ENCODE peak calls at places on chromosomes 12 and 14, in four cellular contexts. K is mesendoderm, Y is heart left ventricle, C is endodermal cell. R is an unnamed sample. For H3K4me1, the result is how much of the 10 kb centered on the place peaks cover.

GRCh38 chr12:50050410-50051280 is 6.8 kb upstream of the ASIC1 start:
- DNase-seq in K (peak), Y (peak), C (peak), R (peak)

GRCh38 chr14:37279818-37280217 is 82.1 kb downstream of the MIPOL1 start:
- DNase-seq in K (no peak), Y (no peak), C (no peak), R (no peak)

GRCh38 chr14:88032373-88032772 is 27.4 kb downstream of the GPR65 start:
- DNase-seq in K (no peak), Y (no peak), C (no peak), R (no peak)

GRCh38 chr12:29589271-29589670 is 91.8 kb upstream of the OVCH1 start:
- DNase-seq in K (no peak), Y (no peak), C (no peak), R (no peak)

GRCh38 chr12:49417558-49417957 is 50.3 kb downstream of the SPATS2 start:
- DNase-seq in K (no peak), Y (no peak), C (no peak), R (no peak)

GRCh38 chr14:79376557-79376956 is 834.7 kb downstream of the DIO2 start:
- DNase-seq in K (no peak), Y (no peak), C (no peak), R (no peak)

GRCh38 chr14:101823511-101824120 is 62.1 kb downstream of the PPP2R5C start:
- DNase-seq in K (no peak), Y (no peak), C (no peak), R (no peak)

GRCh38 chr12:125013816-125014442 is 20.5 kb downstream of the BRI3BP start:
- DNase-seq in K (no peak), Y (no peak), C (peak), R (no peak)

GRCh38 chr12:121175383-121176119 is 34.4 kb upstream of the P2RX4 start:
- DNase-seq in K (no peak), Y (peak), C (no peak), R (no peak)

GRCh38 chr14:94171208-94171607 is 2.9 kb upstream of the PPP4R4 start:
- DNase-seq in K (no peak), Y (no peak), C (no peak), R (no peak)

GRCh38 chr12:111638576-111638975 is 39.5 kb upstream of the ATXN2 start:
- DNase-seq in K (no peak), Y (no peak), C (no peak), R (no peak)

GRCh38 chr12:120115692-120116442 is 686 bp downstream of the RAB35 start:
- DNase-seq in K (peak), Y (no peak), C (peak), R (peak)

GRCh38 chr12:6224550-6224949 is 24.4 kb downstream of the CD9 start:
- DNase-seq in K (no peak), Y (no peak), C (no peak), R (peak)

GRCh38 chr14:78086342-78086741 is 83.8 kb upstream of the NRXN3 start:
- DNase-seq in K (no peak), Y (no peak), C (peak), R (no peak)

GRCh38 chr12:21615441-21615840 is 10.8 kb upstream of the GYS2 start:
- DNase-seq in K (no peak), Y (no peak), C (no peak), R (no peak)

GRCh38 chr12:4228122-4228580 is 45.4 kb upstream of the CCND2 start:
- DNase-seq in K (peak), Y (no peak), C (peak), R (no peak)

GRCh38 chr12:48454675-48455074 is 17.7 kb upstream of the ANP32D start:
- DNase-seq in K (peak), Y (no peak), C (no peak), R (no peak)

GRCh38 chr14:72894623-72895378 is 900 bp upstream of the DPF3 start:
- DNase-seq in K (peak), Y (peak), C (peak), R (peak)

GRCh38 chr12:118052324-118053070 is 8.5 kb downstream of the WSB2 start:
- DNase-seq in K (peak), Y (peak), C (peak), R (peak)

GRCh38 chr14:33906968-33907367 is 43.9 kb downstream of the EGLN3 start:
- DNase-seq in K (no peak), Y (no peak), C (no peak), R (no peak)

GRCh38 chr14:99971929-99972747 is 93.1 kb upstream of the EVL start:
- DNase-seq in K (no peak), Y (no peak), C (peak), R (peak)

GRCh38 chr14:85010186-85010585 is 519.8 kb upstream of the FLRT2 start:
- DNase-seq in K (no peak), Y (no peak), C (no peak), R (no peak)

GRCh38 chr14:105299654-105300541 is 903 bp downstream of the BRF1 start:
- DNase-seq in K (no peak), Y (peak), C (no peak), R (peak)

GRCh38 chr12:124517260-124518050 is 50.0 kb downstream of the NCOR2 start:
- DNase-seq in K (no peak), Y (peak), C (no peak), R (peak)

GRCh38 chr14:101600891-101601602 is 39.8 kb downstream of the DIO3 start:
- DNase-seq in K (no peak), Y (no peak), C (peak), R (peak)

GRCh38 chr14:30214456-30215090 is 286.9 kb upstream of the PRKD1 start:
- DNase-seq in K (peak), Y (no peak), C (peak), R (no peak)

GRCh38 chr12:28161697-28162096 is 28.6 kb upstream of the CCDC91 start:
- DNase-seq in K (no peak), Y (no peak), C (no peak), R (no peak)

GRCh38 chr12:15701721-15702156 is 87.4 kb downstream of the EPS8 start:
- DNase-seq in K (no peak), Y (no peak), C (no peak), R (no peak)

GRCh38 chr12:15701212-15701611 is 88.0 kb downstream of the EPS8 start:
- DNase-seq in K (no peak), Y (no peak), C (no peak), R (no peak)

GRCh38 chr12:15698377-15698867 is 90.8 kb downstream of the EPS8 start:
- DNase-seq in K (no peak), Y (no peak), C (no peak), R (no peak)

GRCh38 chr12:15699886-15700285 is 89.3 kb downstream of the EPS8 start:
- DNase-seq in K (no peak), Y (no peak), C (no peak), R (no peak)

DNA sequence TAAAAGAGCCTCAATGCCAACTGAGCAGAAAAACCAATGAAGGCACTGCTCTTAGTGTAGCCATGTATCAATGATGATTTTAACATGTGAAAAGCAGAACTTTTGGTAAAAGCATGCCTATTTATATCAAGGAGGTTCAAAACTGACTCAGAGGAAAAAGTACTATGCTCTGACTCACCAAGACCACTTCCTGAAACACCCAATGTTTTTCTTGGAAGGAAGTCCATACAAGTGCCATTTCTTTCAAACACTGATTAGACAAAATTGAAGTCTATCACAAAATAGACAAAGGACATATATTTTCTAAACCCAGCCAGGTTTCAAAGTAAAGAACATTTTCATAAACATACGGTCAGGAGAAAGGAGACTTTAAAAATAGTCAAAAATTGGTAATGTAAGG is 88.6 kb downstream of the EPS8 start:
- DNase-seq in K (no peak), Y (no peak), C (no peak), R (no peak)
- H3K4me1 ChIP-seq in K (under half), Y (under half), C (under half), R (under half)

DNA sequence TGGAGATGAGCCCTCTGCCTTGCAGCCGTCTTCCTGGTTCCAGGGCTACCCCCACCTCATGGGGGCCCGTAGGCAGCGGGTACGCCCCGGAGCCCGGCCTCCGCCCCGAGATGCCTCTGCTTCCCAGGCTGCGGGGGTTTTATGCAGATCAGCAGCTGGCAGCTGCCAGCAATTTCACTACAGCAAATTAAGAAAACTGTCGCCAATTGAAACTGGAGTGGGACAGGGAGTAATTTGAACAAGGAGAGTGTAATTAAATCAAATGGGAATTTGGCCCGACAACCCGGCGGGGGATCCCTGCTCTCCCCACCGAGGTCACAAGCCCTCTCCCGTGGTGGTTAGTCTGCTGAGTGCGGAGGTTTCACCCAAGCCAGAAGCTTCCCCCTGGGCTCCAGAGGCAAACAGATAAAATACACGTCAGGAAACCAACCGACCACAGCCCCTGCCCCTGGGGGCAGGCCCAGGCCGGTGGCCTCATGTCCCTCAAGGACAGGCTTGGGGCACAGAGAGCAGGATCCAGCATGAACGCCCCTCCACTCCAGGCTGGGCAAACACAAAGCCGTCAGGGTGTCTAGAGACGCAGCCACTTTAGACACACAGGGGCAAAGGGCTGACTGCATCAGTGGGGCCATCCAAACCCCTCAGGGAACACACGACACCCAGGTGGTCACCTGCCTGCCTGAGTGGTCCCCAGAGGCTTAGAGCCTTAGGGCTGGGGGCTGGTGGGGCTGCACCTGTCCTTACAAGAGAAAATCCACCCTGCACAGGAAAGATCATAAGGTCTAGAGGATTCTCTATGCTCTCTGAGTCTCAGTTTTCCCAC is 53.8 kb downstream of the TESC start:
- DNase-seq in K (no peak), Y (no peak), C (peak), R (no peak)
- H3K4me1 ChIP-seq in K (under half), Y (under half), C (under half), R (under half)

GRCh38 chr12:52249041-52249461 is 16.0 kb downstream of the KRT7 start:
- DNase-seq in K (no peak), Y (peak), C (peak), R (peak)
- H3K4me1 ChIP-seq in K (under half), Y (under half), C (under half), R (under half)

GRCh38 chr14:50828738-50829471 is 2.1 kb downstream of the NIN start:
- DNase-seq in K (no peak), Y (no peak), C (no peak), R (no peak)
- H3K4me1 ChIP-seq in K (under half), Y (under half), C (under half), R (under half)

DNA sequence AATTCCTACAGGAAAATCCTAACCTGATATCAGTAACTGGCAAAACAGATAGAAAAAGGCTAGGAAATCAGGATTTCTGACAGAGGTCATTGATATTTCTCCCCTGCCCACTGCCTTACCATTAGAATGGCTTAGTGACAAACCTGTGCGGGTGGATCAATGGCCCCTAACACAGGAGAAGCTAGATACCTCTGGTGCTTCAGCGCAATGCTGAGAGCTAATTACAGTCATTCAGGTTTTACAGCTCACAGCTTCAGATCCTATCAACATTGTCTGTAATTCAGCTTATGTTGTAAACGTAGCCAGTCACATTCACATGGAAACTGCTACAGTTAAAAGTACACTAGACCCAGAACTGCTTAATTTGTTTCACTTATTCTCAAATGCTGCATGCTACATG is 17.4 kb upstream of the SLC10A1 start:
- DNase-seq in K (no peak), Y (no peak), C (no peak), R (no peak)
- H3K4me1 ChIP-seq in K (under half), Y (under half), C (under half), R (under half)

GRCh38 chr14:96944297-96944696 is 147.1 kb downstream of the VRK1 start:
- DNase-seq in K (no peak), Y (no peak), C (peak), R (no peak)

GRCh38 chr14:96940009-96940408 is 142.8 kb downstream of the VRK1 start:
- DNase-seq in K (peak), Y (no peak), C (peak), R (peak)

GRCh38 chr14:96934961-96935360 is 137.8 kb downstream of the VRK1 start:
- DNase-seq in K (no peak), Y (no peak), C (no peak), R (no peak)

GRCh38 chr14:96938946-96939345 is 141.8 kb downstream of the VRK1 start:
- DNase-seq in K (peak), Y (no peak), C (peak), R (no peak)
- H3K4me1 ChIP-seq in K (under half), Y (under half), C (under half), R (under half)

DNA sequence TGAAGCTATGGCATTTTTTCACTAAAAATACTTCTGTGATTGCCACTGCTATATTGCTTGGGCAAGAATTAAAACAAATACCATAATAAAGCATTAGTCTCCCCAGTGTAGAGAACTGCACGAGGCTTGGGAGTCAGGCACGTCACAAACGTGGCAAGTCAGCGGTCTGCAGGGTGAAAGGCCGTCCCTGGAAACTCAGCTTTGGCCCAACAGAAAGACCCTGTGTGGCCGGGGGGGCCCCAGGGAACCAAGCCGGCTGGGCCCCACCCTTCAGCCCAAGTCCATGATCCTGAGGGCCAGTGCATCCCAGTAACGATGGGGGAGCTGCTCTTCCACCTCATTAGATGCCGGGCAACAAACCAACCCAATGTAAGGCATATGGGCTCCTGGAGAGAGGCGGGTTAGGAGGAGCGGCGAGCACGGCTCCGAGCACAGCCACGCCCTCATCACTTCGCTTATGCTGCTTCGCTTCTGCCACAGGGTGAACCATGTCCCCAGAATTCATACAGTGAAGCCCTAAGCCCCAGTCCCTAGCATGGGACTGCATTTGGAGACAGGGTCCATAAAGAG is 50.9 kb upstream of the GPR68 start:
- DNase-seq in K (no peak), Y (no peak), C (no peak), R (peak)
- H3K4me1 ChIP-seq in K (under half), Y (under half), C (under half), R (under half)

DNA sequence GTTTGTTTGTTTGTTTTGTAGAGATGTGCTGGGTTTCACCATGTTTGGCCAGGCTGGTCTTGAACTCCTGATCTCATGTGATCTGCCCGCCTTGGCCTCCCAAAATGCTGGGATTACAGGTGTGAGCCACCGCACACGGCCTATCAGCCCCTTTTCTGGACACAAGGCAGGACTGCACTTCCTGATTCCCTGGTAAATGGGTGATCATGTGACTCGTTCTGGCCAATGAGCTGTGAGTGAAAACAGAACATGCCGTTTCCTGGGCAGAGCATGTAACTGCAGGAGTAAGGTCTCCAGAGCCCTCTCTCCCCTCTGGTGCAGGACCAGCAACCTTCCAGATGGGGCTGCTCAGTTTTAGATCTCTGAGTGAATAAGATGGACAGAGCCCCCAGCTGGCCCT is 92.7 kb downstream of the ITPK1 start:
- DNase-seq in K (peak), Y (no peak), C (peak), R (peak)
- H3K4me1 ChIP-seq in K (under half), Y (under half), C (under half), R (under half)

GRCh38 chr12:12443482-12443881 is 86.6 kb downstream of the BORCS5 start:
- DNase-seq in K (no peak), Y (peak), C (no peak), R (peak)

GRCh38 chr12:12445165-12445881 is 88.4 kb downstream of the BORCS5 start:
- DNase-seq in K (no peak), Y (no peak), C (no peak), R (no peak)

GRCh38 chr12:12441051-12441807 is 84.4 kb downstream of the BORCS5 start:
- DNase-seq in K (no peak), Y (no peak), C (no peak), R (no peak)

GRCh38 chr12:12441891-12442461 is 85.1 kb downstream of the BORCS5 start:
- DNase-seq in K (no peak), Y (no peak), C (no peak), R (no peak)

DNA sequence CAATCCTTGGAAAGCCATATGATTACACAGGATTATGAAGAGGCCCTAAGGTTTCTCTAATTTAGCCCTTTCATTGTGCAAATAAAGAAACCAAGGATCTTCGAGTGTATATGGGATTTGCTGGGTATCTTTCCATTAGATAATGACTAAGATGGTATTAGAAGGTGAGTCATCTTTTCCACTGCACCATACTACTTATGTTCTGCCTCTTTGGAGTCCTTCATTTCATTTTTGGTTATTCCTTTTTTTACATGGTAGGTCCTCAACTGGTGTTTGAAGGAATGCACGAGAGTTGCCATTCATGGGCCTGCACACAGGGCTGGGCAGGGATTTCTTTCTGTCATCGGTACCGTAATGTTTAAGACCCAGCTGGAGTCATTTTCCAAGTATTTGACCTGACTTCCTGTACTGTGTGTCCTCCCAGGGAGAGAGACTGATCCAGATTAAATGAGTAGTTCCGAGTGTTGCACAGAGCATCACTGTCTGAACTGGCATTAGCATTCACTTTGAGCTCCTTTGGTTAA is 85.7 kb downstream of the BORCS5 start:
- DNase-seq in K (no peak), Y (no peak), C (no peak), R (no peak)
- H3K4me1 ChIP-seq in K (under half), Y (under half), C (under half), R (under half)

R was measured in right cardiac atrium.